ENCODE peak calls at places on chromosome 1, in four cellular contexts. One of them, this sample, is unnamed.
A peak's percentile ranks its signal among the peaks of the same experiment; 100 is the strongest.

GRCh38 chr1:15618685-15619525 is 1.6 kb downstream of the DDI2 start:
- DNase-seq in GM12878: no peak
- DNase-seq in SK-N-SH: no peak
- DNase-seq in HepG2: peak; percentile 94
- DNase-seq in this sample: no peak

GRCh38 chr1:43435146-43436145 is 18.3 kb downstream of the HYI start:
- DNase-seq in GM12878: no peak
- DNase-seq in HepG2: no peak
- DNase-seq in SK-N-SH: no peak
- DNase-seq in this sample: no peak

GRCh38 chr1:115280073-115280472 is 58.0 kb downstream of the NGF start:
- DNase-seq in HepG2: no peak
- DNase-seq in GM12878: no peak
- DNase-seq in SK-N-SH: peak; percentile 72
- DNase-seq in this sample: no peak

GRCh38 chr1:8004113-8004802 is 21.9 kb downstream of the ERRFI1 start:
- DNase-seq in HepG2: no peak
- DNase-seq in SK-N-SH: no peak
- DNase-seq in GM12878: no peak
- DNase-seq in this sample: no peak

GRCh38 chr1:20483833-20484525 is 2.0 kb downstream of the CAMK2N1 start:
- DNase-seq in SK-N-SH: peak; percentile 83
- DNase-seq in GM12878: no peak
- DNase-seq in HepG2: no peak
- DNase-seq in this sample: peak; percentile 43

GRCh38 chr1:155932085-155932484 is 2.1 kb downstream of the KHDC4 start:
- DNase-seq in SK-N-SH: no peak
- DNase-seq in HepG2: no peak
- DNase-seq in GM12878: no peak
- DNase-seq in this sample: no peak

GRCh38 chr1:176843352-176844297 is 320.9 kb downstream of the ASTN1 start:
- DNase-seq in HepG2: peak; percentile 7
- DNase-seq in SK-N-SH: peak; percentile 37
- DNase-seq in GM12878: no peak
- DNase-seq in this sample: no peak

GRCh38 chr1:220680085-220680687 is 10.0 kb upstream of the C1orf115 start:
- DNase-seq in HepG2: peak; percentile 42
- DNase-seq in SK-N-SH: peak; percentile 71
- DNase-seq in GM12878: no peak
- DNase-seq in this sample: peak; percentile 62

GRCh38 chr1:61265665-61266064 is 183.3 kb downstream of the NFIA start:
- DNase-seq in HepG2: no peak
- DNase-seq in SK-N-SH: no peak
- DNase-seq in GM12878: no peak
- DNase-seq in this sample: no peak

GRCh38 chr1:181083842-181084605 is 4.5 kb upstream of the IER5 start:
- DNase-seq in HepG2: peak; percentile 66
- DNase-seq in SK-N-SH: peak; percentile 55
- DNase-seq in GM12878: no peak
- DNase-seq in this sample: peak; percentile 80

GRCh38 chr1:55010887-55011217 is 12.1 kb downstream of the BSND start:
- DNase-seq in SK-N-SH: no peak
- DNase-seq in HepG2: no peak
- DNase-seq in GM12878: no peak
- DNase-seq in this sample: no peak

GRCh38 chr1:221274373-221274772 is 395.1 kb downstream of the HLX start:
- DNase-seq in SK-N-SH: no peak
- DNase-seq in HepG2: no peak
- DNase-seq in GM12878: no peak
- DNase-seq in this sample: no peak

GRCh38 chr1:167722152-167722869 is 529 bp downstream of the MPZL1 start:
- DNase-seq in GM12878: no peak
- DNase-seq in HepG2: peak; percentile 27
- DNase-seq in SK-N-SH: peak; percentile 86
- DNase-seq in this sample: peak; percentile 53

GRCh38 chr1:199959775-199960110 is 67.8 kb upstream of the NR5A2 start:
- DNase-seq in GM12878: no peak
- DNase-seq in HepG2: no peak
- DNase-seq in SK-N-SH: no peak
- DNase-seq in this sample: no peak

GRCh38 chr1:200558866-200559459 is 61.6 kb downstream of the KIF14 start:
- DNase-seq in SK-N-SH: peak; percentile 47
- DNase-seq in GM12878: no peak
- DNase-seq in HepG2: peak; percentile 29
- DNase-seq in this sample: peak; percentile 64

GRCh38 chr1:116218922-116219321 is 107.7 kb downstream of the MAB21L3 start:
- DNase-seq in SK-N-SH: no peak
- DNase-seq in HepG2: peak; percentile 14
- DNase-seq in GM12878: no peak
- DNase-seq in this sample: no peak

GRCh38 chr1:77538956-77539509 is 143.4 kb downstream of the ZZZ3 start:
- DNase-seq in SK-N-SH: no peak
- DNase-seq in GM12878: no peak
- DNase-seq in HepG2: peak; percentile 12
- DNase-seq in this sample: peak; percentile 63

GRCh38 chr1:99239690-99240089 is 24.6 kb upstream of the PLPPR4 start:
- DNase-seq in HepG2: no peak
- DNase-seq in SK-N-SH: no peak
- DNase-seq in GM12878: no peak
- DNase-seq in this sample: no peak
- TF ChIP-seq PBX3 in HepG2: no peak
- TF ChIP-seq PBX3 in SK-N-SH: no peak
- TF ChIP-seq PBX3 in GM12878: no peak
- TF ChIP-seq PBX3 in this sample: no peak

GRCh38 chr1:214476958-214477870 is 74.2 kb downstream of the PTPN14 start:
- DNase-seq in HepG2: no peak
- DNase-seq in GM12878: no peak
- DNase-seq in SK-N-SH: no peak
- DNase-seq in this sample: no peak
- TF ChIP-seq PBX3 in HepG2: no peak
- TF ChIP-seq PBX3 in GM12878: no peak
- TF ChIP-seq PBX3 in SK-N-SH: no peak
- TF ChIP-seq PBX3 in this sample: no peak

GRCh38 chr1:89821322-89822108 is 683 bp downstream of the LRRC8D start:
- DNase-seq in SK-N-SH: peak; percentile 85
- DNase-seq in GM12878: no peak
- DNase-seq in HepG2: peak; percentile 62
- DNase-seq in this sample: peak; percentile 49
- TF ChIP-seq PBX3 in SK-N-SH: no peak
- TF ChIP-seq PBX3 in GM12878: no peak
- TF ChIP-seq PBX3 in HepG2: no peak
- TF ChIP-seq PBX3 in this sample: no peak

GRCh38 chr1:42266253-42267135 is 68.5 kb downstream of the FOXJ3 start:
- DNase-seq in SK-N-SH: no peak
- DNase-seq in GM12878: no peak
- DNase-seq in HepG2: no peak
- DNase-seq in this sample: no peak
- TF ChIP-seq PBX3 in SK-N-SH: no peak
- TF ChIP-seq PBX3 in GM12878: no peak
- TF ChIP-seq PBX3 in HepG2: no peak
- TF ChIP-seq PBX3 in this sample: no peak

DNA sequence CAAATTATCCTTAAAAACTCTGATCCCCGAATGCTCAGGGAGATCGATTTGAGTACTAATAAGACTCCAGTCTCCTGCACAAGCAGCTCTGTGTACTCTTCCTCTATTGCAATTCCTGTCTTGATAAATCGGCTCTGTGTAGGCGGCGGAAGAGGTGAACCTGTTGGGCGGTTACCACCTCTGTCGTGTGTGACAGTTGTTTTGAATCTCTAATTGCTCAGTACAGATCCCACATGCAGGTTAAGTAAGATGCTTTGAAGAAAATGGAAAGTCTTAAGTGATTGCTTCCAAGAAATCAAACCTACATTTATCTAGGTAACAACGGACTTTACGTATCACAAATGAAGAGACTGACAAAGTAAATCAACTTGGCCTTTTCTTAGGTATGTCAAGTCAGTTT is 35.5 kb downstream of the COA6 start:
- DNase-seq in GM12878: no peak
- DNase-seq in SK-N-SH: no peak
- DNase-seq in HepG2: no peak
- DNase-seq in this sample: no peak
- TF ChIP-seq PBX3 in GM12878: no peak
- TF ChIP-seq PBX3 in SK-N-SH: no peak
- TF ChIP-seq PBX3 in HepG2: no peak
- TF ChIP-seq PBX3 in this sample: no peak

GRCh38 chr1:1019122-1019999 is 559 bp upstream of the AGRN start:
- DNase-seq in HepG2: peak; percentile 88
- DNase-seq in SK-N-SH: peak; percentile 99
- DNase-seq in GM12878: no peak
- DNase-seq in this sample: peak; percentile 87

GRCh38 chr1:1021010-1021845 is 1.3 kb downstream of the AGRN start:
- DNase-seq in HepG2: no peak
- DNase-seq in GM12878: no peak
- DNase-seq in SK-N-SH: peak; percentile 75
- DNase-seq in this sample: peak; percentile 78

GRCh38 chr1:1021860-1022259 is 1.9 kb downstream of the AGRN start:
- DNase-seq in HepG2: no peak
- DNase-seq in SK-N-SH: no peak
- DNase-seq in GM12878: no peak
- DNase-seq in this sample: no peak

GRCh38 chr1:1020415-1021009 is 592 bp downstream of the AGRN start:
- DNase-seq in GM12878: no peak
- DNase-seq in SK-N-SH: peak; percentile 71
- DNase-seq in HepG2: no peak
- DNase-seq in this sample: no peak

GRCh38 chr1:1020000-1020404 is at the start of gene AGRN:
- DNase-seq in HepG2: no peak
- DNase-seq in GM12878: no peak
- DNase-seq in SK-N-SH: peak; percentile 92
- DNase-seq in this sample: no peak
- TF ChIP-seq PBX3 in HepG2: no peak
- TF ChIP-seq PBX3 in GM12878: no peak
- TF ChIP-seq PBX3 in SK-N-SH: no peak
- TF ChIP-seq PBX3 in this sample: no peak

GRCh38 chr1:161162806-161163205 is 3.4 kb upstream of the PPOX start:
- DNase-seq in HepG2: no peak
- DNase-seq in SK-N-SH: no peak
- DNase-seq in GM12878: no peak
- DNase-seq in this sample: no peak

GRCh38 chr1:161160763-161161162 is 1.5 kb downstream of the USP21 start:
- DNase-seq in GM12878: no peak
- DNase-seq in HepG2: no peak
- DNase-seq in SK-N-SH: no peak
- DNase-seq in this sample: no peak

GRCh38 chr1:161163793-161164192 is 2.4 kb upstream of the PPOX start:
- DNase-seq in GM12878: no peak
- DNase-seq in HepG2: no peak
- DNase-seq in SK-N-SH: no peak
- DNase-seq in this sample: no peak

GRCh38 chr1:161161652-161162051 is 2.4 kb downstream of the USP21 start:
- DNase-seq in GM12878: no peak
- DNase-seq in SK-N-SH: no peak
- DNase-seq in HepG2: no peak
- DNase-seq in this sample: no peak

DNA sequence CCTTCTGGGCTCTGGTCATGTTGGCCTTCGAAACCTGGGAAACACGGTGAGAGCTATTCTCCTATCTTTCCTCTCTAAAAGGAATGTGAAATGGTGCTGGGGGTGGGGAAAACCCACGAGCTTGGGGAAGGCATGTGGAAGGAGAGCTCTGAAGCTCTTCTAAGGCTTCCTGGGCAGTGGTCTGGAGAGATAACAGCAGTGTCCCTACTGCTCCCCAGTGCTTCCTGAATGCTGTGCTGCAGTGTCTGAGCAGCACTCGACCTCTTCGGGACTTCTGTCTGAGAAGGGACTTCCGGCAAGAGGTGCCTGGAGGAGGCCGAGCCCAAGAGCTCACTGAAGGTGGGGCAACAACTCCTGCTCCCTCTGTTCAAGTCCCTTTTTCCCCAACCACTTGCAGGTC is 2.8 kb downstream of the USP21 start:
- DNase-seq in HepG2: no peak
- DNase-seq in SK-N-SH: no peak
- DNase-seq in GM12878: no peak
- DNase-seq in this sample: no peak
- TF ChIP-seq PBX3 in HepG2: no peak
- TF ChIP-seq PBX3 in SK-N-SH: no peak
- TF ChIP-seq PBX3 in GM12878: no peak
- TF ChIP-seq PBX3 in this sample: no peak